ENCODE peak calls at places on chromosomes 11 and 22, in eight cellular contexts. O is Right ventricle myocardium superior; M is T-cell; H is activated CD4-positive, alpha-beta T cell treated with anti-CD3 and anti-CD28 coated beads, Interleukin-2, amount 50 U/mL, for 4 hours; P is head of caudate nucleus; V is AG20443; U is EH; Q is MCF 10A. Z is an unnamed sample.

GRCh38 chr22:20981787-20982562 is at the start of gene LZTR1:
- DNase-seq in M (peak), P (peak), U (peak), H (peak), O (peak), Q (peak), V (peak), Z (peak)

GRCh38 chr22:36237462-36238347 is 1.6 kb downstream of the APOL2 start:
- DNase-seq in U (no peak), H (no peak), V (peak), O (no peak), P (no peak), M (no peak), Q (no peak), Z (peak)

GRCh38 chr11:66070604-66071325 is 693 bp downstream of the PACS1 start:
- DNase-seq in V (peak), U (peak), Q (peak), M (no peak), P (no peak), H (no peak), O (peak), Z (no peak)

GRCh38 chr11:63866211-63866610 is 27.3 kb downstream of the MARK2 start:
- DNase-seq in O (peak), P (no peak), M (peak), H (peak), U (peak), Q (peak), V (no peak), Z (no peak)

GRCh38 chr11:3834349-3835099 is 6.2 kb downstream of the RHOG start:
- DNase-seq in V (no peak), H (no peak), P (no peak), M (peak), O (peak), Q (no peak), U (no peak), Z (no peak)

GRCh38 chr11:79078999-79079398 is 361.8 kb downstream of the TENM4 start:
- DNase-seq in O (no peak), V (no peak), P (no peak), U (no peak), M (no peak), H (no peak), Q (no peak), Z (peak)

GRCh38 chr11:100908746-100909145 is 220.9 kb downstream of the PGR start:
- DNase-seq in H (no peak), Q (no peak), O (no peak), P (no peak), V (no peak), U (peak), M (no peak), Z (no peak)

GRCh38 chr22:31838917-31839316 is 85.1 kb downstream of the DEPDC5 start:
- DNase-seq in O (no peak), H (no peak), U (no peak), Q (peak), M (no peak), P (no peak), V (no peak), Z (no peak)

GRCh38 chr11:44624761-44625221 is 59.3 kb downstream of the CD82 start:
- DNase-seq in U (no peak), Q (no peak), H (no peak), M (no peak), V (no peak), O (no peak), P (no peak), Z (no peak)

GRCh38 chr11:57426754-57427691 is at the start of gene SLC43A3:
- DNase-seq in U (peak), H (peak), Q (peak), M (peak), O (peak), P (no peak), V (peak), Z (peak)

GRCh38 chr22:35154937-35155387 is 89.0 kb downstream of the ISX start:
- DNase-seq in P (peak), O (peak), Q (peak), H (no peak), U (peak), M (no peak), V (peak), Z (peak)

GRCh38 chr11:45885921-45886721 is 670 bp downstream of the MAPK8IP1 start:
- DNase-seq in V (no peak), M (no peak), O (peak), P (no peak), U (no peak), Q (no peak), H (no peak), Z (peak)

GRCh38 chr11:132519226-132519860 is 1013.0 kb downstream of the OPCML start:
- DNase-seq in M (no peak), V (peak), P (no peak), Q (no peak), H (no peak), U (peak), O (no peak), Z (no peak)

GRCh38 chr11:82995754-82996398 is 75.8 kb downstream of the RAB30 start:
- DNase-seq in V (peak), U (peak), Q (no peak), H (no peak), M (no peak), P (no peak), O (peak), Z (no peak)

GRCh38 chr11:18277560-18278271 is 11.7 kb downstream of the SAA1 start:
- DNase-seq in O (no peak), H (no peak), P (peak), U (no peak), Q (peak), V (no peak), M (no peak), Z (no peak)